ENCODE peak calls at places on chromosomes 3 and 15, in seven cellular contexts. M, W, P, B, K, G and Q are unnamed samples.

GRCh38 chr3:168884353-168884903 is 779.1 kb downstream of the MECOM start:
- DNase-seq in M (no peak), W (no peak), P (peak; percentile 87), B (peak; percentile 95), K (peak; percentile 22), G (no peak), Q (peak; percentile 90)

GRCh38 chr15:41233367-41233771 is 2.3 kb downstream of the CHP1 start:
- DNase-seq in M (no peak), W (no peak), P (peak; percentile 86), B (peak; percentile 74), K (no peak), G (no peak), Q (peak; percentile 76)

GRCh38 chr3:104982130-104982529 is 384.6 kb upstream of the ALCAM start:
- DNase-seq in M (no peak), W (no peak), P (no peak), B (no peak), K (no peak), G (no peak), Q (no peak)

GRCh38 chr15:101509279-101509678 is 19.8 kb upstream of the PCSK6 start:
- DNase-seq in M (no peak), W (no peak), P (no peak), B (no peak), K (no peak), G (no peak), Q (no peak)

GRCh38 chr3:183443395-183444132 is 15.1 kb upstream of the MCF2L2 start:
- DNase-seq in M (no peak), W (no peak), P (no peak), B (no peak), K (no peak), G (no peak), Q (no peak)

GRCh38 chr3:143263844-143264243 is 144.3 kb downstream of the CHST2 start:
- DNase-seq in M (no peak), W (no peak), P (no peak), B (no peak), K (no peak), G (no peak), Q (peak; percentile 47)

GRCh38 chr3:18357747-18358146 is 67.4 kb downstream of the SATB1 start:
- DNase-seq in M (no peak), W (no peak), P (no peak), B (no peak), K (no peak), G (no peak), Q (no peak)

GRCh38 chr3:64039972-64040733 is 16.9 kb upstream of the PSMD6 start:
- DNase-seq in M (no peak), W (no peak), P (peak; percentile 15), B (no peak), K (no peak), G (no peak), Q (no peak)

GRCh38 chr3:71515640-71516383 is 67.7 kb downstream of the FOXP1 start:
- DNase-seq in M (no peak), W (no peak), P (no peak), B (no peak), K (no peak), G (no peak), Q (no peak)

GRCh38 chr3:12908859-12909258 is 67.5 kb upstream of the RPL32 start:
- DNase-seq in M (no peak), W (no peak), P (no peak), B (no peak), K (no peak), G (no peak), Q (no peak)

GRCh38 chr3:56137406-56137805 is 330.9 kb downstream of the ERC2 start:
- DNase-seq in M (no peak), W (no peak), P (no peak), B (peak; percentile 92), K (no peak), G (no peak), Q (no peak)

GRCh38 chr3:102181202-102181920 is 253.5 kb upstream of the ZPLD1 start:
- DNase-seq in M (no peak), W (no peak), P (peak; percentile 88), B (peak; percentile 86), K (no peak), G (no peak), Q (no peak)

GRCh38 chr3:128484404-128485282 is 8.4 kb downstream of the GATA2 start:
- DNase-seq in M (no peak), W (no peak), P (no peak), B (peak; percentile 43), K (no peak), G (no peak), Q (no peak)

GRCh38 chr3:128481438-128481942 is 11.5 kb downstream of the GATA2 start:
- DNase-seq in M (no peak), W (no peak), P (no peak), B (no peak), K (no peak), G (no peak), Q (no peak)

GRCh38 chr3:128483657-128484403 is 9.2 kb downstream of the GATA2 start:
- DNase-seq in M (no peak), W (no peak), P (no peak), B (peak; percentile 33), K (no peak), G (no peak), Q (no peak)

GRCh38 chr3:128482175-128482856 is 10.7 kb downstream of the GATA2 start:
- DNase-seq in M (no peak), W (no peak), P (peak; percentile 68), B (peak; percentile 55), K (no peak), G (no peak), Q (no peak)

GRCh38 chr3:128482857-128483656 is 9.9 kb downstream of the GATA2 start:
- DNase-seq in M (no peak), W (no peak), P (peak; percentile 84), B (peak; percentile 85), K (no peak), G (no peak), Q (peak; percentile 25)
- H3K4me3 ChIP-seq in M (no peak overlapping the region), W (peak overlapping the region; percentile 11), P (no peak overlapping the region), B (no peak overlapping the region), K (no peak overlapping the region), G (no peak overlapping the region), Q (no peak overlapping the region)

GRCh38 chr15:59523702-59524101 is 85.7 kb downstream of the FAM81A start:
- DNase-seq in M (no peak), W (no peak), P (no peak), B (no peak), K (no peak), G (no peak), Q (no peak)
- H3K4me3 ChIP-seq in M (no peak overlapping the region), W (no peak overlapping the region), P (no peak overlapping the region), B (no peak overlapping the region), K (no peak overlapping the region), G (no peak overlapping the region), Q (no peak overlapping the region)

GRCh38 chr3:172143060-172143451 is 103.7 kb downstream of the FNDC3B start:
- DNase-seq in M (no peak), W (no peak), P (no peak), B (no peak), K (no peak), G (no peak), Q (no peak)
- H3K4me3 ChIP-seq in M (no peak overlapping the region), W (no peak overlapping the region), P (no peak overlapping the region), B (no peak overlapping the region), K (no peak overlapping the region), G (no peak overlapping the region), Q (no peak overlapping the region)

GRCh38 chr15:85725564-85725963 is 69.2 kb downstream of the KLHL25 start:
- DNase-seq in M (no peak), W (no peak), P (no peak), B (no peak), K (no peak), G (no peak), Q (no peak)

GRCh38 chr15:85727068-85727467 is 67.7 kb downstream of the KLHL25 start:
- DNase-seq in M (no peak), W (no peak), P (no peak), B (peak; percentile 25), K (no peak), G (no peak), Q (no peak)

GRCh38 chr15:85726446-85726845 is 68.3 kb downstream of the KLHL25 start:
- DNase-seq in M (no peak), W (no peak), P (no peak), B (no peak), K (no peak), G (no peak), Q (no peak)

GRCh38 chr15:85733415-85733814 is 61.3 kb downstream of the KLHL25 start:
- DNase-seq in M (no peak), W (no peak), P (no peak), B (no peak), K (no peak), G (no peak), Q (no peak)

DNA sequence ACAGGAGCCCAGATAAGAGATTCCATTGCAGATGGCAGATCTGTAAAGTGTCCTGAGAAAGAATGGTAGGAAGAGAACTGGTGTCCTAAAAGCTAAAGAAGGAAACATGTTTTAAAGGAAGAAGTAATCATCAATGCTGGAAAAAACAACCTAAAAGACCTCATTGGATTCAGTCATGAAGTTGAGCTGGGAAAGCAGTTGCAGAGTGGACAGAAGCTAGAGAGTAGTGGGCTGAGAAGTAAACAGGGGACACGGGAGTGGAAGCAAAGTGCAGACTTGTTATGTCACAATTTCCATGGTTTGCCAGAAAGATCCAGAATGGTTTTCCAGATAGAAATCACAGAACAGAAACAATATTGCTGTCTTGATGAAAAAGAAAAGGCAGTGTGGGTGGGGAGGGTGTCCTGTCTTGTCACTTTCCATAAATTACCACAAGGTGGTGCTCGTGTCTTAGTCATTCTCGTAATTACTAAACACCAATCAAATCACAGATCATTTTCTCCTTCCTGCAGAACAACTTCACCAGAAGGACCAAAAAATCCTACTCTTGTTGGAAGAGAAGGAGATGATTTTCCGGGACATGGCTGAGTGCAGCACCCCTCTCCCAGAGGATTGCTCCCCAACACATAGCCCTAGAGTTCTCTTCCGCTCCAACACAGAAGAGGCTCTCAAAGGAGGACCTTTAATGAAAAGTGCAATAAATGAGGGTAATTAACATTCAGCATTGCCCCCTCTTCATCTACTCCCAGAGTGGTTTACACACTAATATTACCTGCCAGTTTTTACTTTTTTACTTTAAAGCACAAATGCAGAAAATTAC is 64.5 kb downstream of the KLHL25 start:
- DNase-seq in M (peak; percentile 47), W (peak; percentile 77), P (peak; percentile 71), B (peak; percentile 51), K (no peak), G (no peak), Q (peak; percentile 58)
- H3K4me3 ChIP-seq in M (no peak overlapping the region), W (no peak overlapping the region), P (no peak overlapping the region), B (no peak overlapping the region), K (no peak overlapping the region), G (no peak overlapping the region), Q (no peak overlapping the region)

GRCh38 chr15:31396881-31397560 is 70.4 kb downstream of the KLF13 start:
- DNase-seq in M (peak; percentile 66), W (no peak), P (peak; percentile 26), B (peak; percentile 68), K (peak; percentile 97), G (peak; percentile 98), Q (peak; percentile 75)
- H3K4me3 ChIP-seq in M (no peak overlapping the region), W (no peak overlapping the region), P (no peak overlapping the region), B (no peak overlapping the region), K (no peak overlapping the region), G (no peak overlapping the region), Q (no peak overlapping the region)

DNA sequence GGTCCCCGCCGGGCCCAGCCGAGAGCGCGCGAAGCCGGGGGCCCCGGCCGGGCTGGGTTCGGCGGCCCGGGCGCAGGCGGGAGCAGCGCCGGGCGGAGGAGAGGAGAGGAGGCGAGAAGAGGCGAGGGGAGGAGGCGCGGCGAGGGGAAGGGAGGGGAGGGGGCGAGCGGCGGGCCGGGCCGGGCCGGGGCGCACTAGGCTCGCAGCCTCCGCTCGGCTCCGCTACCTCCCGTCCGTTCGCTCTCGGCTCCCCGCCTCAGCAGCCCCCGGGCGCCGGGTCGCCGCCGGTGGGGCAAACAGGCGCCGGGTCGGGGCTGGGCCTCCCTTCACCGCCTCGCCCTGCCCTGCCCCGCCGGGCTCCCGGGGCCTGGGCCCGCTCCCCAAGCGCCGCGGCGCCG is 335 bp downstream of the INSYN1 start:
- DNase-seq in M (no peak), W (no peak), P (no peak), B (peak; percentile 15), K (no peak), G (no peak), Q (no peak)
- H3K4me3 ChIP-seq in M (no peak overlapping the region), W (no peak overlapping the region), P (peak overlapping the region; percentile 37), B (no peak overlapping the region), K (peak overlapping the region; percentile 48), G (peak overlapping the region; percentile 27), Q (peak overlapping the region; percentile 28)